ENCODE peak calls at places on chromosomes 6 and 20, in four cellular contexts. B is fibroblast of mammary gland, M is GM13977, E is left ventricle myocardium inferior. A is an unnamed sample.

GRCh38 chr20:23114448-23114847 is 28.3 kb upstream of the CD93 start:
- DNase-seq in M (no peak), E (no peak), B (no peak), A (no peak)

GRCh38 chr6:160106701-160107100 is 14.9 kb upstream of the SLC22A1 start:
- DNase-seq in E (no peak), M (no peak), B (no peak), A (no peak)

GRCh38 chr6:87705070-87705691 is 3.1 kb upstream of the AKIRIN2 start:
- DNase-seq in M (peak; percentile 78), B (no peak), E (no peak), A (peak; percentile 70)

GRCh38 chr6:135576055-135576454 is 78.5 kb upstream of the AHI1 start:
- DNase-seq in E (no peak), B (peak; percentile 93), M (no peak), A (no peak)

GRCh38 chr6:110232456-110232855 is 52.2 kb downstream of the CDC40 start:
- DNase-seq in M (no peak), B (peak; percentile 53), E (no peak), A (no peak)

GRCh38 chr20:44959082-44959895 is 908 bp downstream of the TOMM34 start:
- DNase-seq in B (peak; percentile 83), E (no peak), M (peak; percentile 58), A (peak; percentile 59)

GRCh38 chr6:140960566-140960965 is 1172.2 kb upstream of the GJE1 start:
- DNase-seq in B (no peak), E (no peak), M (no peak), A (no peak)

GRCh38 chr6:36858407-36858981 is 16.1 kb downstream of the PPIL1 start:
- DNase-seq in M (no peak), E (no peak), B (peak; percentile 66), A (no peak)

GRCh38 chr20:53622247-53623114 is 28.8 kb upstream of the ZNF217 start:
- DNase-seq in E (no peak), M (no peak), B (no peak), A (no peak)

GRCh38 chr20:37095609-37096414 is at the start of gene RBL1:
- DNase-seq in M (peak; percentile 85), E (peak; percentile 82), B (peak; percentile 82), A (peak; percentile 86)

GRCh38 chr20:56429496-56429895 is 17.4 kb downstream of the CASS4 start:
- DNase-seq in M (no peak), B (peak; percentile 73), E (no peak), A (no peak)

GRCh38 chr20:53794529-53795115 is 201.0 kb upstream of the ZNF217 start:
- DNase-seq in B (peak; percentile 60), E (no peak), M (no peak), A (no peak)

GRCh38 chr6:169566319-169566718 is 135.5 kb downstream of the WDR27 start:
- DNase-seq in M (no peak), B (no peak), E (no peak), A (no peak)

GRCh38 chr6:132515386-132515785 is 2.5 kb upstream of the STX7 start:
- DNase-seq in M (no peak), E (no peak), B (no peak), A (no peak)

GRCh38 chr6:7684076-7684475 is 41.8 kb upstream of the BMP6 start:
- DNase-seq in B (peak; percentile 17), E (no peak), M (no peak), A (no peak)

GRCh38 chr6:156989159-156989806 is 212.1 kb downstream of the ARID1B start:
- DNase-seq in B (no peak), M (no peak), E (no peak), A (no peak)

GRCh38 chr6:79413562-79414002 is 123.6 kb downstream of the LCA5 start:
- DNase-seq in E (no peak), M (no peak), B (peak; percentile 79), A (no peak)

GRCh38 chr6:165615629-165616028 is 47.4 kb downstream of the PDE10A start:
- DNase-seq in M (peak; percentile 32), E (no peak), B (peak; percentile 40), A (no peak)

GRCh38 chr6:80316655-80317332 is 210.3 kb downstream of the BCKDHB start:
- DNase-seq in B (peak; percentile 12), E (no peak), M (no peak), A (no peak)

GRCh38 chr6:27577922-27578321 is 105.0 kb upstream of the ZNF184 start:
- DNase-seq in B (no peak), E (no peak), M (no peak), A (no peak)

GRCh38 chr6:86357877-86358276 is 579.5 kb upstream of the HTR1E start:
- DNase-seq in B (no peak), E (no peak), M (no peak), A (no peak)

GRCh38 chr6:28274888-28275287 is 6.5 kb upstream of the PGBD1 start:
- DNase-seq in M (no peak), B (no peak), E (no peak), A (no peak)

GRCh38 chr6:136446579-136447182 is 103.5 kb downstream of the MAP7 start:
- DNase-seq in M (no peak), E (no peak), B (peak; percentile 52), A (no peak)

GRCh38 chr6:53339424-53339823 is 9.3 kb downstream of the ELOVL5 start:
- DNase-seq in M (no peak), B (no peak), E (no peak), A (no peak)

GRCh38 chr20:9407805-9408421 is 106.5 kb upstream of the LAMP5 start:
- DNase-seq in M (peak; percentile 62), B (peak; percentile 79), E (no peak), A (peak; percentile 56)
- TF ChIP-seq CTCF in M (peak; percentile 81), B (peak; percentile 83), E (peak; percentile 87), A (peak; percentile 51)

GRCh38 chr20:19045366-19045765 is 167.1 kb upstream of the SLC24A3 start:
- DNase-seq in M (no peak), B (no peak), E (no peak), A (no peak)
- TF ChIP-seq CTCF in M (no peak), B (no peak), E (no peak), A (no peak)

GRCh38 chr6:9316831-9317230 is 881.5 kb upstream of the SLC35B3 start:
- DNase-seq in E (no peak), M (no peak), B (no peak), A (no peak)
- TF ChIP-seq CTCF in E (no peak), M (no peak), B (no peak), A (no peak)

GRCh38 chr6:39840781-39841180 is 48.6 kb downstream of the DAAM2 start:
- DNase-seq in E (no peak), B (no peak), M (no peak), A (no peak)
- TF ChIP-seq CTCF in E (no peak), B (no peak), M (no peak), A (no peak)

GRCh38 chr6:97586344-97586743 is 303.3 kb upstream of the MMS22L start:
- DNase-seq in E (no peak), B (peak; percentile 3), M (peak; percentile 7), A (peak; percentile 16)
- TF ChIP-seq CTCF in E (peak; percentile 43), B (no peak), M (peak; percentile 39), A (no peak)

DNA sequence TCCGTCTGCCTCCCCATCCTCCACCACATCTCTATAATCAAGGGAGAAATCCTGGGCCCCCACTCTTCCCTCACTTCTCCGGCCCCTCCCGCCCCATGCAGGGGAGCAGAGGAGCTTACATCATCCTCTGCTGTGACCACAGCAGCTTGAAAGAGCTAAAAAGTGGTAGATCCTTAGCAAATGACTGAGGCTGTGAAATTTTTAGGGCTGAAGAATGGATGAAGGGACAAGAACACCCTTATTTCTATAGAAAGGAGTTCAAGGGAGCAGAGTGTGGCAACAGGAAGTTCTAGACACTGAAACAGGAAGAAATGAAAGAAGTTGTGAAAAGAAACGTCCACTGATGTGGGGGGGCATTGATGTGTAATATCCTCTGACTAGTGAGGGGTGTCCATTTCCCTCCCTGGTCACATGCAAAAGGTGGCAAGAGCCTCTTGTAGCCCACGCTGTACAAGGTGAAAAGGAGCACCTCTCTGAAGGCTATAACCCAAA is 380.2 kb upstream of the JARID2 start:
- DNase-seq in B (no peak), M (no peak), E (no peak), A (no peak)
- TF ChIP-seq CTCF in B (no peak), M (no peak), E (no peak), A (no peak)

GRCh38 chr20:63829598-63829942 is 1.5 kb downstream of the ZBTB46 start:
- DNase-seq in B (no peak), M (peak; percentile 56), E (no peak), A (no peak)
- TF ChIP-seq CTCF in B (no peak), M (no peak), E (no peak), A (no peak)

GRCh38 chr6:154619183-154619582 is 108.7 kb upstream of the CNKSR3 start:
- DNase-seq in M (no peak), B (no peak), E (no peak), A (no peak)
- TF ChIP-seq CTCF in M (no peak), B (no peak), E (no peak), A (no peak)

GRCh38 chr20:24998631-24999445 is 6.3 kb upstream of the APMAP start:
- DNase-seq in B (peak; percentile 4), M (no peak), E (no peak), A (no peak)
- TF ChIP-seq CTCF in B (no peak), M (no peak), E (no peak), A (no peak)

DNA sequence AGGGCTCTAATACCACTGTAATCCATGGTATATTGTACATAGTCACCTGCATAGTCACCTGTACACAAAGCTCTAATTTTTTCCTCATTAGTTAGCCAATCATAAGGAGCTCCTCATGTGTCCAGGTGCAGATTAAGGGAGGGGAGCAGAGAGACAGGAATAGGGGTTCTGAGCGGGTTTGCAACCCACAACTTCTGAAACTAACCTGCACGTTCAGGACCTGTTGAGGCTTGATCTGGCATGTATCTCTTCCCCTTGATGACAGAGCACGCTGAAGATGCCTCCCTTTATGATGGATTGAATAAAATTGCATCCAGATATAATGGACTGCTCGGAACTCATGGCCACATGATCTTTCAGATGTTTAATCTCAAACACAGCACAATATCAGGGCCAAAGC is 179.4 kb upstream of the PRND start:
- DNase-seq in E (no peak), B (no peak), M (no peak), A (no peak)
- TF ChIP-seq CTCF in E (no peak), B (no peak), M (no peak), A (no peak)

A was measured in GM20000.